ENCODE peak calls at places on chromosomes 7 and 10, in four cellular contexts. O is GM23338, C is IMR-90, B is left lung. F is an unnamed sample.

GRCh38 chr10:91410638-91411367 is 659 bp downstream of the HECTD2 start:
- DNase-seq in O (no peak), C (peak; percentile 63), B (peak; percentile 54), F (no peak)

GRCh38 chr10:3415038-3415736 is 242.6 kb upstream of the PITRM1 start:
- DNase-seq in O (no peak), C (no peak), B (no peak), F (peak; percentile 47)

GRCh38 chr7:13872751-13873150 is 116.7 kb downstream of the ETV1 start:
- DNase-seq in O (no peak), C (no peak), B (no peak), F (no peak)

GRCh38 chr10:69696073-69696731 is 66.2 kb downstream of the FAM241B start:
- DNase-seq in O (peak; percentile 72), C (peak; percentile 91), B (no peak), F (peak; percentile 86)

GRCh38 chr7:149855368-149856305 is 17.5 kb downstream of the ZNF862 start:
- DNase-seq in O (peak; percentile 82), C (peak; percentile 88), B (no peak), F (peak; percentile 90)

GRCh38 chr7:37440738-37441404 is 7.8 kb downstream of the ELMO1 start:
- DNase-seq in O (no peak), C (no peak), B (no peak), F (no peak)

GRCh38 chr7:110964770-110965169 is 126.2 kb upstream of the LRRN3 start:
- DNase-seq in O (no peak), C (peak; percentile 13), B (no peak), F (no peak)

GRCh38 chr10:53664620-53665019 is 892.0 kb upstream of the MBL2 start:
- DNase-seq in O (no peak), C (no peak), B (peak; percentile 38), F (no peak)

GRCh38 chr7:107594961-107595737 is 15.1 kb downstream of the BCAP29 start:
- DNase-seq in O (no peak), C (peak; percentile 94), B (no peak), F (no peak)

GRCh38 chr7:156665101-156665500 is 24.5 kb downstream of the RNF32 start:
- DNase-seq in O (peak; percentile 82), C (peak; percentile 37), B (no peak), F (peak; percentile 63)

GRCh38 chr10:131885391-131886165 is 15.2 kb upstream of the PPP2R2D start:
- DNase-seq in O (peak; percentile 89), C (peak; percentile 39), B (peak; percentile 73), F (peak; percentile 95)

GRCh38 chr7:5831196-5831595 is 49.4 kb upstream of the OCM start:
- DNase-seq in O (peak; percentile 57), C (peak; percentile 5), B (no peak), F (peak; percentile 58)
- TF ChIP-seq CTCF in O (no peak), C (no peak), B (no peak), F (no peak)

DNA sequence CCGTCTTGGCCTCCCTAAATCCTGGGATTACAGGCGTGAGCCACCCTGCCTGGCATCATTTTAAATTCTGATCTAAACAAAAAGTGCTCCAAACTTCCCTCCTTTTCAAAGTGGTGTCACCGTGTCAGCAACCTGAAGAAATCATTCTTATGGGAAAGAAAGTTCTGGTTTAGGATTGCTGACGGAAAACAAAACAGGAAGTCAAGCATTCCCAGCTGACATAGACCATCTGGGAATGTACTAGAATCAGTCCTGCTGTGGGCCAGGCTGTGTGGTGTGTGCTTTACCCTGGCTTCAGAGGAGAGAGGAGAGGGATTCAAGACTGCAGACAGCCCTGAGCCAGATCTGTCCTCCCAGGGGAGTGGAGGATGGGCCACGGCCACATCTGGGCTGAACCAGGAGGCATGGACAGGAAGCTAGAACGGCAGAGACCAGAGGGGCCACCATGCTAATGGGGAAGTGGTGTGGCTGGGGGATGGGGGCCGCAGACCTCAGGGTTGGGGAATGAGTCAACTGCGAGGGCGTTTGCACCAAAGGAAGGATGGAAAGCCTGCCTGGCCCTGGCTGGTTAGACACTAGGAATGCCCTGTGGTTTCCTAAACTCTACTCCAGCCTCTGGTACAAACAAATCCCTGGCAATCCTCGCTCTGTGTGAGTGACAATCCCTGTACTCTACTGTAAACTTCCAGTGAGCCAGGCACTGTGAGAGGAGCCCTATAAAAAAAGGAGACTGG is 16.7 kb upstream of the CLIP2 start:
- DNase-seq in O (peak; percentile 70), C (peak; percentile 97), B (peak; percentile 85), F (peak; percentile 87)
- H3K4me1 ChIP-seq in O (peaks cover 11% of the 10 kb centered on the region), C (peaks cover 7% of the 10 kb centered on the region), B (no peaks in the 10 kb centered on the region), F (no peaks in the 10 kb centered on the region)

GRCh38 chr10:58477122-58477521 is 35.5 kb upstream of the BICC1 start:
- DNase-seq in O (peak; percentile 69), C (peak; percentile 51), B (peak; percentile 41), F (peak; percentile 81)

GRCh38 chr10:58480321-58480720 is 32.4 kb upstream of the BICC1 start:
- DNase-seq in O (no peak), C (no peak), B (no peak), F (no peak)

GRCh38 chr10:58475322-58476277 is 37.1 kb upstream of the BICC1 start:
- DNase-seq in O (no peak), C (peak; percentile 67), B (no peak), F (no peak)

GRCh38 chr10:58479016-58479415 is 33.7 kb upstream of the BICC1 start:
- DNase-seq in O (no peak), C (no peak), B (no peak), F (no peak)

DNA sequence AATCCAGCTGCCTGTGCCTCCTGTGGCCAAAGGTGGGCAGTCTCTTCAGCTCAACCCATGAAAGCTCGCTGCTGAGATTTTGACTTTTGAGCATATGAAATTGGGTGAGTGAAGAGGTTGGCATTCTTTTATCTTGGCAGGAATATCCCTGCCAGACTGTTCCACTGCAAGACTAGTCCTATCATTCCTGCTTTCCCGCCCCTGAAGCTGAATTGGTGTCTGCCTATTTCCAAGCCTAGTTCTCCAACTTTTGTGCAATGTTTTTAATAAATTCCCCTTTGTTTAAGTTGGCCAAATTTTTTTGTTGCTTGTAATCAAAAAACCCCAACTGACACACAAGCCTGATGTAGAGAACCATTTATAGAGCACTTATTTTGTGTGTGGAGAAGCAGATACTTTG is 34.8 kb upstream of the BICC1 start:
- DNase-seq in O (peak; percentile 22), C (peak; percentile 14), B (no peak), F (no peak)
- TF ChIP-seq CTCF in O (peak; percentile 18), C (no peak), B (no peak), F (peak; percentile 32)

GRCh38 chr10:1049425-1049958 is 573 bp upstream of the IDI1 start:
- DNase-seq in O (peak; percentile 47), C (no peak), B (no peak), F (no peak)

GRCh38 chr10:1050555-1050954 is 1.6 kb upstream of the IDI1 start:
- DNase-seq in O (peak; percentile 68), C (no peak), B (no peak), F (peak; percentile 79)

GRCh38 chr10:1048349-1048731 is 579 bp downstream of the IDI1 start:
- DNase-seq in O (no peak), C (peak; percentile 57), B (peak; percentile 52), F (no peak)

GRCh38 chr10:1048732-1049424 is at the start of gene IDI1:
- DNase-seq in O (peak; percentile 99), C (peak; percentile 98), B (peak; percentile 98), F (peak; percentile 99)

GRCh38 chr10:1050145-1050544 is 1.2 kb upstream of the IDI1 start:
- DNase-seq in O (no peak), C (peak; percentile 42), B (no peak), F (peak; percentile 62)
- H3K4me1 ChIP-seq in O (peaks cover 23% of the 10 kb centered on the region), C (peaks cover 7% of the 10 kb centered on the region), B (peaks cover 17% of the 10 kb centered on the region), F (peaks cover 3% of the 10 kb centered on the region)

F was measured in endodermal cell.